ENCODE peak calls at places on chromosomes 1 and 21, in eight cellular contexts. K, O, B, I, P, W, A and X are unnamed samples.

GRCh38 chr1:243791586-243792267 is 58.3 kb downstream of the AKT3 start:
- DNase-seq in I (no peak), P (peak), O (no peak), A (peak), B (no peak), W (no peak), K (no peak), X (no peak)

GRCh38 chr1:35835398-35835797 is 27.6 kb downstream of the AGO4 start:
- DNase-seq in K (no peak), P (no peak), B (no peak), I (no peak), O (no peak), A (no peak), W (no peak), X (no peak)

GRCh38 chr1:14261395-14261794 is 337.1 kb upstream of the KAZN start:
- DNase-seq in A (no peak), O (no peak), K (no peak), P (no peak), I (no peak), B (no peak), W (no peak), X (no peak)

GRCh38 chr1:116128669-116129068 is 17.5 kb downstream of the MAB21L3 start:
- DNase-seq in W (no peak), O (no peak), B (no peak), I (no peak), P (peak), A (no peak), K (no peak), X (no peak)

GRCh38 chr1:207619833-207620572 is 24.9 kb upstream of the CR1L start:
- DNase-seq in B (no peak), P (no peak), W (no peak), K (no peak), A (peak), I (peak), O (peak), X (peak)

GRCh38 chr1:54874079-54874830 is 12.7 kb downstream of the DHCR24 start:
- DNase-seq in K (no peak), O (no peak), I (no peak), B (no peak), A (no peak), W (no peak), P (no peak), X (peak)

GRCh38 chr21:46421756-46422555 is 36.7 kb upstream of the DIP2A start:
- DNase-seq in I (no peak), K (no peak), W (no peak), P (no peak), B (peak), O (no peak), A (no peak), X (no peak)

GRCh38 chr1:178143730-178144343 is 49.9 kb downstream of the RASAL2 start:
- DNase-seq in A (peak), B (no peak), I (no peak), W (no peak), K (no peak), O (no peak), P (no peak), X (peak)

GRCh38 chr1:160244209-160244608 is 18.1 kb downstream of the DCAF8 start:
- DNase-seq in K (no peak), B (no peak), P (no peak), I (no peak), W (no peak), O (no peak), A (no peak), X (no peak)

GRCh38 chr1:89545264-89546038 is 20.8 kb downstream of the LRRC8B start:
- DNase-seq in W (no peak), P (no peak), K (no peak), I (no peak), O (no peak), A (peak), B (no peak), X (no peak)

GRCh38 chr1:221154932-221155331 is 275.7 kb downstream of the HLX start:
- DNase-seq in B (no peak), I (no peak), K (no peak), W (no peak), A (no peak), P (no peak), O (no peak), X (no peak)

GRCh38 chr1:10401281-10401680 is 2.4 kb downstream of the PGD start:
- DNase-seq in A (peak), W (no peak), O (peak), P (no peak), I (no peak), K (no peak), B (no peak), X (peak)

GRCh38 chr1:205976708-205977107 is 26.5 kb downstream of the RAB7B start:
- DNase-seq in P (no peak), A (no peak), W (no peak), B (peak), O (peak), I (no peak), K (peak), X (peak)

GRCh38 chr1:239997515-239998311 is 94.0 kb upstream of the FMN2 start:
- DNase-seq in P (no peak), K (no peak), A (no peak), B (no peak), O (no peak), W (peak), I (peak), X (no peak)

GRCh38 chr1:76103034-76103433 is 28.5 kb downstream of the ST6GALNAC3 start:
- DNase-seq in O (no peak), K (no peak), A (no peak), P (no peak), B (no peak), I (no peak), W (no peak), X (no peak)

GRCh38 chr1:234658143-234658542 is 48.2 kb upstream of the IRF2BP2 start:
- DNase-seq in I (peak), P (peak), O (peak), K (no peak), W (no peak), B (no peak), A (peak), X (peak)

GRCh38 chr1:204029016-204029415 is 43.9 kb upstream of the SOX13 start:
- DNase-seq in A (no peak), B (no peak), I (no peak), P (no peak), W (no peak), K (no peak), O (no peak), X (no peak)

GRCh38 chr1:173418107-173418985 is 58.8 kb upstream of the PRDX6 start:
- DNase-seq in A (no peak), P (no peak), I (no peak), W (no peak), K (no peak), B (no peak), O (no peak), X (no peak)

GRCh38 chr1:47569681-47570470 is 132.0 kb downstream of the FOXD2 start:
- DNase-seq in O (peak), W (no peak), I (peak), K (peak), B (peak), P (peak), A (peak), X (peak)